ENCODE peak calls at places on chromosome 20, in nine cellular contexts. F is GM23248, L is IMR-90, K is PC-3, D is neuronal stem cell, N is fibroblast of lung, E is astrocyte, R is neural progenitor cell, J is endodermal cell. O is an unnamed sample.
A peak's percentile ranks its signal among the peaks of the same experiment; 100 is the strongest.

GRCh38 chr20:37327748-37328147 is 18.2 kb upstream of the SRC start:
- DNase-seq in D (no peak), F (peak; percentile 92), J (no peak), R (no peak), K (no peak), E (peak; percentile 83), N (peak; percentile 88), L (peak; percentile 80), O (no peak)

GRCh38 chr20:24503352-24503931 is 34.0 kb downstream of the SYNDIG1 start:
- DNase-seq in F (peak; percentile 86), R (no peak), E (peak; percentile 50), N (peak; percentile 63), D (no peak), L (peak; percentile 13), J (no peak), K (no peak), O (no peak)

GRCh38 chr20:2873747-2874041 is 413 bp downstream of the PTPRA start:
- DNase-seq in E (no peak), N (peak; percentile 47), R (peak; percentile 91), K (peak; percentile 12), D (peak; percentile 65), J (peak; percentile 86), L (peak; percentile 28), F (peak; percentile 80), O (no peak)

GRCh38 chr20:3364323-3365013 is 43.0 kb downstream of the DNAAF9 start:
- DNase-seq in L (no peak), J (no peak), K (no peak), R (no peak), N (no peak), D (no peak), E (no peak), F (no peak), O (no peak)

GRCh38 chr20:60694763-60695162 is 557.3 kb upstream of the CDH4 start:
- DNase-seq in R (no peak), J (no peak), K (no peak), D (no peak), E (peak; percentile 80), L (peak; percentile 47), F (peak; percentile 68), N (peak; percentile 87), O (no peak)

GRCh38 chr20:18001131-18001921 is 32.5 kb downstream of the MGME1 start:
- DNase-seq in N (peak; percentile 83), J (peak; percentile 70), D (no peak), L (peak; percentile 69), K (peak; percentile 69), F (peak; percentile 94), R (no peak), E (peak; percentile 73), O (no peak)

GRCh38 chr20:58623579-58624473 is 27.3 kb upstream of the STX16 start:
- DNase-seq in E (peak; percentile 96), L (peak; percentile 97), R (no peak), K (peak; percentile 99), F (peak; percentile 99), D (no peak), N (peak; percentile 98), J (no peak), O (no peak)

GRCh38 chr20:4153661-4154238 is 138.4 kb upstream of the RNF24 start:
- DNase-seq in F (no peak), D (no peak), E (no peak), R (no peak), N (no peak), L (no peak), J (no peak), K (no peak), O (no peak)

GRCh38 chr20:23331951-23332350 is 18.6 kb upstream of the NXT1 start:
- DNase-seq in J (no peak), F (no peak), N (peak; percentile 70), L (no peak), E (peak; percentile 69), R (peak; percentile 24), D (no peak), K (peak; percentile 21), O (no peak)

GRCh38 chr20:13784271-13784892 is 337 bp downstream of the ESF1 start:
- DNase-seq in E (no peak), R (no peak), J (no peak), N (no peak), D (no peak), F (peak; percentile 25), L (no peak), K (no peak), O (no peak)

GRCh38 chr20:47063407-47063806 is 168.8 kb downstream of the EYA2 start:
- DNase-seq in F (no peak), K (peak; percentile 35), J (no peak), N (no peak), R (peak; percentile 14), E (no peak), L (no peak), D (no peak), O (no peak)

GRCh38 chr20:8983478-8984345 is 85.2 kb upstream of the PLCB4 start:
- DNase-seq in R (no peak), J (no peak), E (no peak), D (no peak), K (no peak), L (no peak), N (no peak), F (no peak), O (no peak)

GRCh38 chr20:963795-964194 is 38.3 kb downstream of the RSPO4 start:
- DNase-seq in K (no peak), F (no peak), N (no peak), J (no peak), R (no peak), L (no peak), E (no peak), D (no peak), O (no peak)

GRCh38 chr20:346033-346639 is 775 bp upstream of the NRSN2 start:
- DNase-seq in R (no peak), L (no peak), F (no peak), E (no peak), J (no peak), D (no peak), K (no peak), N (no peak), O (no peak)

GRCh38 chr20:17568972-17569471 is 853 bp upstream of the DSTN start:
- DNase-seq in N (peak; percentile 99), J (peak; percentile 87), D (peak; percentile 40), K (peak; percentile 98), E (peak; percentile 98), R (peak; percentile 57), F (peak; percentile 98), L (peak; percentile 99), O (no peak)

GRCh38 chr20:4041748-4042411 is 26.5 kb upstream of the RNF24 start:
- DNase-seq in N (peak; percentile 98), J (peak; percentile 75), L (peak; percentile 89), K (peak; percentile 100), E (peak; percentile 98), R (no peak), D (no peak), F (peak; percentile 89), O (no peak)

GRCh38 chr20:49400904-49401303 is 81.6 kb downstream of the KCNB1 start:
- DNase-seq in N (peak; percentile 33), R (no peak), J (no peak), E (no peak), D (no peak), F (peak; percentile 30), K (no peak), L (peak; percentile 62), O (no peak)
- H3K9ac ChIP-seq in N (no peak overlapping the region), R (no peak overlapping the region), J (no peak overlapping the region), E (no peak overlapping the region), D (no peak overlapping the region), F (no peak overlapping the region), K (no peak overlapping the region), L (no peak overlapping the region), O (no peak overlapping the region)

DNA sequence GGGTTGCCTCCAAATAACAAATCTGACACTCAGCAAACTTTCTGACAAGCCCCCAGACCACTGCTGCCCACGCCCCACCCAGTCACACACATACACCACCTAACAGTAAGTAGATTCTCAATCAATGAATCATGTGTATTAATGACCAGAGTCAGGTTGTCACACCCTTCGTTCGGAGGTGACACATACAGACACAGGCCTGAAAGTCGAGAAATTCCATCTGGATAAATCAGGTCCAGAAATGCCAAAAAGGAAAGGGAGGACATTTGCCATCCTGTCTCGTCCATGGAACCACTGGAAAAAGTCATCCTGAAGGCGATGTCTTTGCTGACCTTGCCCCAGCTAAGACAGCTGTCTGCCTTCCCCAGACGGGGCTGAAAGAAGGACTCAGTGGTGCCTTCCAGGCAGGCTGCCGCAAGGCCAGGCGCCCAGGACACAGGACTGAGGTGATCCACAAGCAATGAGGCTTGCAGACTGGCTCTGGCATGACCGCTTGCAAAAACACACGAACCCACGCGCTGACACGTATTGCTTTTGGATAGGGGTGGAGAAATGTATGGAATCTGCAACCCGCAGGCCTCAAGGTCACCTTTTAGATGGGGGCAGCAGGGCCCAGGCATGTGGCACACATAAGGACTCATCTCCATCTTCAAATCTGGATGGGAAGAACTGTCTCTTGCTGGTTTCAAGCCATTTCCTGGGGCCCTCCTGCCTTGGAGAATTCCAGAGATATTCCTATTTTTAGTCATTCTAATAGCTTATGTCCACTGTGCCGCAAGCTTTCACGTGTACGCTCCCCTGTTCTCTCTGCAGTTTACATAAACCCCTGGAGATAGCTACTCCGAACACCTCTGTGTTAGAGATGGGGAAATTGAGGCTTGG is 9.0 kb downstream of the NFATC2 start:
- DNase-seq in F (peak; percentile 79), R (no peak), N (peak; percentile 74), E (peak; percentile 57), K (peak; percentile 97), D (no peak), L (peak; percentile 69), J (no peak), O (no peak)
- H3K4me1 ChIP-seq in F (peaks cover 20% of the 10 kb centered on the region), R (no peaks in the 10 kb centered on the region), N (peaks cover 15% of the 10 kb centered on the region), E (peaks cover 34% of the 10 kb centered on the region), K (peaks cover 37% of the 10 kb centered on the region), D (no peaks in the 10 kb centered on the region), L (peaks cover 20% of the 10 kb centered on the region), J (no peaks in the 10 kb centered on the region), O (peaks cover 67% of the 10 kb centered on the region)

GRCh38 chr20:34710568-34710839 is 6.4 kb downstream of the TP53INP2 start:
- DNase-seq in K (no peak), D (no peak), L (no peak), E (no peak), J (no peak), N (no peak), R (no peak), F (no peak), O (no peak)
- H3K4me3 ChIP-seq in K (peak overlapping the region; percentile 85), D (peak overlapping the region; percentile 77), L (no peak overlapping the region), E (no peak overlapping the region), J (peak overlapping the region; percentile 76), N (peak overlapping the region; percentile 64), R (peak overlapping the region; percentile 69), F (peak overlapping the region; percentile 91), O (peak overlapping the region; percentile 91)

GRCh38 chr20:63572071-63572787 is 1.8 kb downstream of the HELZ2 start:
- DNase-seq in L (no peak), D (no peak), F (no peak), K (no peak), R (no peak), J (no peak), N (no peak), E (no peak), O (no peak)

GRCh38 chr20:63573739-63574131 is 304 bp downstream of the HELZ2 start:
- DNase-seq in F (peak; percentile 36), L (no peak), N (no peak), R (no peak), K (no peak), D (no peak), J (no peak), E (no peak), O (no peak)

GRCh38 chr20:63574829-63575720 is 1.0 kb upstream of the HELZ2 start:
- DNase-seq in N (no peak), J (no peak), L (peak; percentile 24), E (no peak), F (peak; percentile 66), K (no peak), D (no peak), R (no peak), O (no peak)

GRCh38 chr20:63574156-63574828 is at the start of gene HELZ2:
- DNase-seq in D (peak; percentile 51), R (peak; percentile 84), E (peak; percentile 16), F (peak; percentile 90), K (peak; percentile 58), N (peak; percentile 53), L (peak; percentile 44), J (peak; percentile 92), O (no peak)

GRCh38 chr20:63572788-63573738 is 976 bp downstream of the HELZ2 start:
- DNase-seq in L (no peak), N (no peak), K (peak; percentile 13), F (peak; percentile 38), E (no peak), J (peak; percentile 75), R (peak; percentile 45), D (no peak), O (no peak)
- H3K9ac ChIP-seq in L (peak overlapping the region; percentile 95), N (peak overlapping the region; percentile 84), K (peak overlapping the region; percentile 68), F (peak overlapping the region; percentile 87), E (peak overlapping the region; percentile 83), J (peak overlapping the region; percentile 64), R (peak overlapping the region; percentile 68), D (peak overlapping the region; percentile 86), O (peak overlapping the region; percentile 82)

O was measured in GM12878.